ENCODE peak calls at places on chromosomes 5 and 9, in four cellular contexts. X is SJSA1, U is kidney, G is neuronal stem cell. R is an unnamed sample.

GRCh38 chr9:90442738-90443137 is 199.9 kb downstream of the DIRAS2 start:
- DNase-seq in X (no peak), U (no peak), G (no peak), R (no peak)

GRCh38 chr5:132226516-132227234 is 978 bp downstream of the P4HA2 start:
- DNase-seq in X (no peak), U (no peak), G (no peak), R (no peak)

GRCh38 chr5:102418531-102418930 is 80.3 kb downstream of the SLCO6A1 start:
- DNase-seq in X (no peak), U (no peak), G (no peak), R (no peak)

GRCh38 chr5:141121563-141121962 is at the start of gene PCDHB4:
- DNase-seq in X (no peak), U (no peak), G (no peak), R (no peak)

GRCh38 chr5:179244051-179244450 is 101.2 kb downstream of the ADAMTS2 start:
- DNase-seq in X (no peak), U (no peak), G (no peak), R (no peak)

GRCh38 chr9:713046-713445 is 128.5 kb upstream of the DMRT1 start:
- DNase-seq in X (no peak), U (no peak), G (no peak), R (no peak)

GRCh38 chr9:71263451-71263850 is 142.0 kb upstream of the TRPM3 start:
- DNase-seq in X (no peak), U (no peak), G (no peak), R (no peak)

GRCh38 chr9:81557452-81557956 is 131.8 kb downstream of the TLE1 start:
- DNase-seq in X (no peak), U (no peak), G (no peak), R (no peak)

GRCh38 chr5:4643960-4644359 is 496.2 kb upstream of the ADAMTS16 start:
- DNase-seq in X (no peak), U (no peak), G (no peak), R (no peak)

GRCh38 chr9:137429974-137430722 is 7.0 kb downstream of the NOXA1 start:
- DNase-seq in X (no peak), U (peak; percentile 73), G (no peak), R (peak; percentile 34)